ENCODE peak calls at places on chromosome 12, in six cellular contexts. One of them, this sample, is unnamed.

GRCh38 chr12:49702676-49703228 is 4.5 kb downstream of the FMNL3 start:
- DNase-seq in KG1: no peak
- DNase-seq in NCI-H524: no peak
- DNase-seq in iPS DF 19.7: no peak
- DNase-seq in SK-N-SH: no peak
- DNase-seq in heart left ventricle: no peak
- DNase-seq in this sample: no peak

GRCh38 chr12:88453323-88453722 is 126.9 kb downstream of the KITLG start:
- DNase-seq in KG1: no peak
- DNase-seq in NCI-H524: no peak
- DNase-seq in iPS DF 19.7: no peak
- DNase-seq in SK-N-SH: no peak
- DNase-seq in heart left ventricle: no peak
- DNase-seq in this sample: no peak

GRCh38 chr12:12922191-12922616 is 29.8 kb downstream of the GPRC5D start:
- DNase-seq in KG1: no peak
- DNase-seq in NCI-H524: no peak
- DNase-seq in iPS DF 19.7: no peak
- DNase-seq in SK-N-SH: no peak
- DNase-seq in heart left ventricle: no peak
- DNase-seq in this sample: peak; percentile 66

GRCh38 chr12:60197589-60197988 is 601.8 kb downstream of the SLC16A7 start:
- DNase-seq in KG1: no peak
- DNase-seq in NCI-H524: no peak
- DNase-seq in iPS DF 19.7: no peak
- DNase-seq in SK-N-SH: no peak
- DNase-seq in heart left ventricle: no peak
- DNase-seq in this sample: peak; percentile 59

GRCh38 chr12:59911516-59911915 is 315.7 kb downstream of the SLC16A7 start:
- DNase-seq in KG1: no peak
- DNase-seq in NCI-H524: no peak
- DNase-seq in iPS DF 19.7: no peak
- DNase-seq in SK-N-SH: no peak
- DNase-seq in heart left ventricle: no peak
- DNase-seq in this sample: no peak

GRCh38 chr12:121996945-121997612 is 24.6 kb upstream of the BCL7A start:
- DNase-seq in KG1: no peak
- DNase-seq in NCI-H524: no peak
- DNase-seq in iPS DF 19.7: no peak
- DNase-seq in SK-N-SH: no peak
- DNase-seq in heart left ventricle: no peak
- DNase-seq in this sample: peak; percentile 61

GRCh38 chr12:50188875-50189575 is 21.9 kb upstream of the CERS5 start:
- DNase-seq in KG1: no peak
- DNase-seq in NCI-H524: no peak
- DNase-seq in iPS DF 19.7: no peak
- DNase-seq in SK-N-SH: no peak
- DNase-seq in heart left ventricle: no peak
- DNase-seq in this sample: no peak

GRCh38 chr12:26845057-26845666 is 12.2 kb upstream of the ITPR2 start:
- DNase-seq in KG1: no peak
- DNase-seq in NCI-H524: no peak
- DNase-seq in iPS DF 19.7: no peak
- DNase-seq in SK-N-SH: peak; percentile 50
- DNase-seq in heart left ventricle: peak; percentile 79
- DNase-seq in this sample: peak; percentile 67

GRCh38 chr12:60704171-60704914 is 1108.5 kb downstream of the SLC16A7 start:
- DNase-seq in KG1: no peak
- DNase-seq in NCI-H524: no peak
- DNase-seq in iPS DF 19.7: no peak
- DNase-seq in SK-N-SH: no peak
- DNase-seq in heart left ventricle: no peak
- DNase-seq in this sample: no peak

GRCh38 chr12:23472329-23472971 is 477.0 kb downstream of the SOX5 start:
- DNase-seq in KG1: no peak
- DNase-seq in NCI-H524: no peak
- DNase-seq in iPS DF 19.7: no peak
- DNase-seq in SK-N-SH: no peak
- DNase-seq in heart left ventricle: no peak
- DNase-seq in this sample: no peak